ENCODE peak calls at places on chromosomes 12 and 14, in five cellular contexts. A, C, O, G and D are unnamed samples.

GRCh38 chr14:73865536-73866113 is 14.0 kb downstream of the PTGR2 start:
- DNase-seq in A (no peak), C (no peak), O (no peak), G (no peak), D (no peak)

GRCh38 chr12:53965251-53966069 is 7.5 kb upstream of the HOXC11 start:
- DNase-seq in A (no peak), C (no peak), O (peak; percentile 96), G (peak; percentile 91), D (no peak)

GRCh38 chr12:80272516-80272915 is 171.5 kb upstream of the PTPRQ start:
- DNase-seq in A (peak; percentile 48), C (no peak), O (no peak), G (no peak), D (peak; percentile 54)

GRCh38 chr14:29735459-29735858 is 192.2 kb downstream of the PRKD1 start:
- DNase-seq in A (no peak), C (no peak), O (no peak), G (no peak), D (no peak)

GRCh38 chr14:46433381-46433780 is 218.2 kb downstream of the RPL10L start:
- DNase-seq in A (no peak), C (no peak), O (no peak), G (no peak), D (no peak)

GRCh38 chr12:52903285-52903854 is 1.5 kb downstream of the KRT8 start:
- DNase-seq in A (peak; percentile 75), C (peak; percentile 86), O (peak; percentile 94), G (peak; percentile 96), D (peak; percentile 81)

GRCh38 chr14:105883066-105884005 is 357.0 kb downstream of the TMEM121 start:
- DNase-seq in A (no peak), C (no peak), O (no peak), G (peak; percentile 10), D (no peak)

GRCh38 chr14:104291123-104292000 is 153.0 kb downstream of the KIF26A start:
- DNase-seq in A (no peak), C (no peak), O (peak; percentile 81), G (peak; percentile 84), D (no peak)

GRCh38 chr14:58752782-58753181 is 115.0 kb downstream of the DACT1 start:
- DNase-seq in A (no peak), C (peak; percentile 77), O (no peak), G (no peak), D (no peak)

GRCh38 chr14:61596985-61597384 is 98.3 kb upstream of the HIF1A start:
- DNase-seq in A (no peak), C (no peak), O (no peak), G (no peak), D (no peak)

GRCh38 chr12:121365416-121366062 is 13.3 kb upstream of the ANAPC5 start:
- DNase-seq in A (no peak), C (no peak), O (no peak), G (no peak), D (no peak)

GRCh38 chr14:90514015-90514398 is 117.2 kb downstream of the CALM1 start:
- DNase-seq in A (no peak), C (no peak), O (no peak), G (no peak), D (no peak)

GRCh38 chr12:131442337-131442918 is 268.5 kb upstream of the SFSWAP start:
- DNase-seq in A (no peak), C (no peak), O (no peak), G (peak; percentile 43), D (no peak)

GRCh38 chr14:62661818-62662217 is 383.4 kb downstream of the KCNH5 start:
- DNase-seq in A (peak; percentile 26), C (no peak), O (no peak), G (no peak), D (peak; percentile 80)

GRCh38 chr12:124868252-124868965 is 4.7 kb upstream of the SCARB1 start:
- DNase-seq in A (no peak), C (no peak), O (no peak), G (no peak), D (no peak)

GRCh38 chr12:124869011-124869665 is 5.5 kb upstream of the SCARB1 start:
- DNase-seq in A (no peak), C (no peak), O (peak; percentile 55), G (peak; percentile 91), D (no peak)

GRCh38 chr12:124866883-124867232 is 3.2 kb upstream of the SCARB1 start:
- DNase-seq in A (no peak), C (no peak), O (no peak), G (no peak), D (no peak)

GRCh38 chr12:124866195-124866882 is 2.7 kb upstream of the SCARB1 start:
- DNase-seq in A (no peak), C (no peak), O (no peak), G (no peak), D (no peak)

GRCh38 chr12:124867389-124867930 is 3.8 kb upstream of the SCARB1 start:
- DNase-seq in A (peak; percentile 70), C (no peak), O (no peak), G (no peak), D (no peak)
- H3K4me1 ChIP-seq in A (peaks cover 21% of the 10 kb centered on the region), C (peaks cover 5% of the 10 kb centered on the region), O (peaks cover 19% of the 10 kb centered on the region), G (no peaks in the 10 kb centered on the region), D (peaks cover 9% of the 10 kb centered on the region)

GRCh38 chr14:82657186-82657675 is 1123.6 kb upstream of the SEL1L start:
- DNase-seq in A (no peak), C (no peak), O (no peak), G (no peak), D (no peak)

GRCh38 chr14:82661258-82661657 is 1127.6 kb upstream of the SEL1L start:
- DNase-seq in A (no peak), C (no peak), O (no peak), G (no peak), D (no peak)

GRCh38 chr14:82655770-82656169 is 1122.1 kb upstream of the SEL1L start:
- DNase-seq in A (no peak), C (no peak), O (no peak), G (no peak), D (no peak)
- H3K4me1 ChIP-seq in A (no peaks in the 10 kb centered on the region), C (no peaks in the 10 kb centered on the region), O (no peaks in the 10 kb centered on the region), G (peaks cover 3% of the 10 kb centered on the region), D (no peaks in the 10 kb centered on the region)

GRCh38 chr14:89384023-89384422 is 33.0 kb downstream of the FOXN3 start:
- DNase-seq in A (no peak), C (no peak), O (no peak), G (peak; percentile 25), D (no peak)
- H3K4me1 ChIP-seq in A (no peaks in the 10 kb centered on the region), C (peaks cover 12% of the 10 kb centered on the region), O (peaks cover 54% of the 10 kb centered on the region), G (no peaks in the 10 kb centered on the region), D (peaks cover 6% of the 10 kb centered on the region)

DNA sequence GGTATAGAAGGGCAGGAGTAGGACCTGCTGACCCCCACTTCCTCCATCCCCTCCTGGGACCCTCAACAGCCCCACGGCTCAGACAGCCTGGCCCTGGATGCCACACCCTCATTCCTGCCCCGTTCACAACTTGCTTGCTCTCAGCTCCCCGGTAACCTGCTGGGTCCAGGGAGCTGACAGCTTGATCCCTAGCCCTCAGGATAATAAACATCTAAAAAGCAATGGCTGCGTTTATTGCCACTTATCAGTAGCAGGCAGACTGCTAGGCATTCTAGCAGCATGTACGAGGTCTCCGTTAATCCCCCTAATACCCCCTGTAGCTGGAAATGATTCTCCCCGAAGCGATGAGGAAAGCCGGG is 24.3 kb upstream of the RPLP0 start:
- DNase-seq in A (no peak), C (no peak), O (no peak), G (peak; percentile 67), D (peak; percentile 66)
- H3K4me1 ChIP-seq in A (peaks cover 52% of the 10 kb centered on the region), C (peaks cover 67% of the 10 kb centered on the region), O (peaks cover 28% of the 10 kb centered on the region), G (peaks cover 51% of the 10 kb centered on the region), D (peaks cover 45% of the 10 kb centered on the region)

GRCh38 chr14:98711453-98711852 is 560.5 kb downstream of the BCL11B start:
- DNase-seq in A (no peak), C (no peak), O (no peak), G (no peak), D (peak; percentile 1)

GRCh38 chr14:98714604-98715003 is 557.4 kb downstream of the BCL11B start:
- DNase-seq in A (no peak), C (no peak), O (no peak), G (no peak), D (no peak)

DNA sequence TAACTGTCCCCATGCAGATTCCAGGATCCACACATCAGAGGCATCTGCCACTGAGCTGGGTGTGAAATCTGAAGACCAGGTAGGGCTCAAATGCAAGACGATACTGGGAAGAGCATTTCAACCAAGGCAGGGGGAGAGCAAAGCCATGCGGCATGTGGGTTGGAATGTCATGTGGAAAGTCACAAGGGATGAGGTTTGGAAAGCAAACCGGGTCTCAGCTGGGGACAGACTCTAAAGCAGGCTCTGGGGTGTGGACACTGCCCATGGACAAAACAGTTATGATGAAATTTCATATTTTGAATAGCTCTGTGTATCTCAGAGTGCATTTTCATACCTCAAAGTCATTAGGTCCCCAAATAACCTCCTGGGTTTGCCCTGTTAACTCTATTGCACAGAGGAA is 556.9 kb downstream of the BCL11B start:
- DNase-seq in A (no peak), C (no peak), O (no peak), G (no peak), D (no peak)
- H3K4me1 ChIP-seq in A (no peaks in the 10 kb centered on the region), C (no peaks in the 10 kb centered on the region), O (no peaks in the 10 kb centered on the region), G (no peaks in the 10 kb centered on the region), D (no peaks in the 10 kb centered on the region)

GRCh38 chr12:3040663-3041544 is 36.3 kb upstream of the TSPAN9 start:
- DNase-seq in A (no peak), C (no peak), O (no peak), G (peak; percentile 53), D (no peak)

GRCh38 chr12:3038931-3039510 is 38.2 kb upstream of the TSPAN9 start:
- DNase-seq in A (no peak), C (no peak), O (no peak), G (no peak), D (no peak)

GRCh38 chr12:3041558-3042164 is 35.5 kb upstream of the TSPAN9 start:
- DNase-seq in A (peak; percentile 32), C (peak; percentile 76), O (peak; percentile 87), G (peak; percentile 95), D (peak; percentile 92)

GRCh38 chr12:3038166-3038565 is 39.0 kb upstream of the TSPAN9 start:
- DNase-seq in A (no peak), C (no peak), O (no peak), G (no peak), D (no peak)

GRCh38 chr12:3040026-3040656 is 37.0 kb upstream of the TSPAN9 start:
- DNase-seq in A (no peak), C (no peak), O (no peak), G (no peak), D (no peak)
- H3K4me1 ChIP-seq in A (peaks cover 3% of the 10 kb centered on the region), C (no peaks in the 10 kb centered on the region), O (peaks cover 2% of the 10 kb centered on the region), G (peaks cover 5% of the 10 kb centered on the region), D (no peaks in the 10 kb centered on the region)

GRCh38 chr14:99471731-99472130 is 8.9 kb downstream of the SETD3 start:
- DNase-seq in A (no peak), C (no peak), O (no peak), G (no peak), D (no peak)

GRCh38 chr14:99475660-99476059 is 5.0 kb downstream of the SETD3 start:
- DNase-seq in A (no peak), C (no peak), O (no peak), G (no peak), D (no peak)

GRCh38 chr14:99468836-99469592 is 11.6 kb downstream of the SETD3 start:
- DNase-seq in A (peak; percentile 35), C (no peak), O (no peak), G (no peak), D (peak; percentile 5)

GRCh38 chr14:99475179-99475578 is 5.5 kb downstream of the SETD3 start:
- DNase-seq in A (no peak), C (peak; percentile 42), O (peak; percentile 28), G (peak; percentile 53), D (peak; percentile 18)

GRCh38 chr14:99472937-99473336 is 7.7 kb downstream of the SETD3 start:
- DNase-seq in A (no peak), C (no peak), O (no peak), G (no peak), D (no peak)
- H3K4me1 ChIP-seq in A (no peaks in the 10 kb centered on the region), C (no peaks in the 10 kb centered on the region), O (peaks cover 28% of the 10 kb centered on the region), G (peaks cover 4% of the 10 kb centered on the region), D (peaks cover 37% of the 10 kb centered on the region)